ENCODE peak calls at places on chromosome 16, in four cellular contexts. One of them, this sample, is unnamed.
A peak's percentile ranks its signal among the peaks of the same experiment; 100 is the strongest.

GRCh38 chr16:27853101-27853500 is 210.4 kb downstream of the GSG1L start:
- DNase-seq in ELF-1: no peak
- DNase-seq in body of pancreas: no peak
- DNase-seq in retina: no peak
- DNase-seq in this sample: no peak

GRCh38 chr16:9597967-9598730 is 506.7 kb downstream of the HAPSTR1 start:
- DNase-seq in body of pancreas: no peak
- DNase-seq in retina: no peak
- DNase-seq in ELF-1: no peak
- DNase-seq in this sample: no peak

GRCh38 chr16:75309899-75310430 is 58.5 kb upstream of the BCAR1 start:
- DNase-seq in ELF-1: no peak
- DNase-seq in retina: no peak
- DNase-seq in body of pancreas: no peak
- DNase-seq in this sample: no peak

GRCh38 chr16:49615606-49616005 is 240.3 kb downstream of the ZNF423 start:
- DNase-seq in retina: no peak
- DNase-seq in ELF-1: no peak
- DNase-seq in body of pancreas: no peak
- DNase-seq in this sample: no peak

GRCh38 chr16:87930456-87930855 is 5.9 kb downstream of the CA5A start:
- DNase-seq in retina: no peak
- DNase-seq in ELF-1: peak; percentile 57
- DNase-seq in body of pancreas: no peak
- DNase-seq in this sample: peak; percentile 66

GRCh38 chr16:76653390-76654026 is 376.3 kb downstream of the CNTNAP4 start:
- DNase-seq in body of pancreas: peak; percentile 25
- DNase-seq in retina: peak; percentile 67
- DNase-seq in ELF-1: peak; percentile 23
- DNase-seq in this sample: peak; percentile 49

GRCh38 chr16:81630632-81631026 is 148.5 kb upstream of the PLCG2 start:
- DNase-seq in retina: peak; percentile 58
- DNase-seq in body of pancreas: no peak
- DNase-seq in ELF-1: no peak
- DNase-seq in this sample: peak; percentile 54

GRCh38 chr16:47375423-47375822 is 85.4 kb downstream of the ITFG1 start:
- DNase-seq in ELF-1: no peak
- DNase-seq in retina: no peak
- DNase-seq in body of pancreas: no peak
- DNase-seq in this sample: peak; percentile 14